ENCODE peak calls at places on chromosomes 5 and 9, in nine cellular contexts. L is left ventricle myocardium inferior; F is IMR-90; C is suprapubic skin; D is AG04450; B is CD4-positive, alpha-beta T cell; R is adrenal gland; A is PC-9; M is spleen. O is an unnamed sample.

GRCh38 chr5:158957196-158957595 is 142.5 kb downstream of the EBF1 start:
- DNase-seq in L (no peak), F (no peak), C (no peak), D (no peak), B (no peak), R (no peak), A (no peak), M (no peak), O (no peak)

GRCh38 chr9:71509054-71509453 is 259.3 kb downstream of the CEMIP2 start:
- DNase-seq in L (no peak), F (no peak), C (no peak), D (no peak), B (no peak), R (no peak), A (no peak), M (no peak), O (peak; percentile 51)

GRCh38 chr9:93259490-93260289 is 75.8 kb downstream of the WNK2 start:
- DNase-seq in L (no peak), F (no peak), C (peak; percentile 69), D (no peak), B (no peak), R (no peak), A (no peak), M (peak; percentile 50), O (no peak)

GRCh38 chr5:5798041-5798827 is 375.8 kb downstream of the ICE1 start:
- DNase-seq in L (no peak), F (no peak), C (no peak), D (no peak), B (no peak), R (no peak), A (no peak), M (no peak), O (no peak)

GRCh38 chr5:111697881-111698757 is 58.9 kb downstream of the NREP start:
- DNase-seq in L (no peak), F (peak; percentile 42), C (no peak), D (no peak), B (no peak), R (no peak), A (no peak), M (no peak), O (no peak)

GRCh38 chr5:41707853-41708603 is 162.2 kb downstream of the OXCT1 start:
- DNase-seq in L (no peak), F (peak; percentile 76), C (no peak), D (peak; percentile 51), B (no peak), R (no peak), A (no peak), M (no peak), O (peak; percentile 40)

GRCh38 chr9:69307446-69308216 is 17.4 kb upstream of the ENTREP1 start:
- DNase-seq in L (no peak), F (peak; percentile 55), C (no peak), D (peak; percentile 30), B (no peak), R (no peak), A (no peak), M (no peak), O (no peak)

GRCh38 chr5:57692582-57693487 is 210.2 kb upstream of the ACTBL2 start:
- DNase-seq in L (peak; percentile 56), F (peak; percentile 94), C (peak; percentile 80), D (peak; percentile 51), B (no peak), R (peak; percentile 91), A (peak; percentile 83), M (no peak), O (peak; percentile 93)

GRCh38 chr5:158198636-158199035 is 339.7 kb upstream of the CLINT1 start:
- DNase-seq in L (no peak), F (no peak), C (no peak), D (no peak), B (no peak), R (no peak), A (no peak), M (no peak), O (no peak)

GRCh38 chr9:105063665-105064247 is 135.8 kb upstream of the ABCA1 start:
- DNase-seq in L (no peak), F (peak; percentile 95), C (no peak), D (no peak), B (no peak), R (peak; percentile 44), A (peak; percentile 19), M (no peak), O (peak; percentile 95)

GRCh38 chr5:124289122-124289521 is 457.3 kb downstream of the ZNF608 start:
- DNase-seq in L (peak; percentile 68), F (no peak), C (no peak), D (no peak), B (no peak), R (peak; percentile 25), A (no peak), M (no peak), O (no peak)

GRCh38 chr5:93915142-93915553 is 173.7 kb upstream of the POU5F2 start:
- DNase-seq in L (no peak), F (peak; percentile 73), C (no peak), D (peak; percentile 18), B (no peak), R (no peak), A (no peak), M (no peak), O (no peak)

GRCh38 chr9:79731483-79731882 is 159.7 kb downstream of the TLE4 start:
- DNase-seq in L (no peak), F (no peak), C (no peak), D (no peak), B (no peak), R (no peak), A (no peak), M (no peak), O (peak; percentile 68)

GRCh38 chr9:137109250-137110146 is 5.0 kb downstream of the DPP7 start:
- DNase-seq in L (no peak), F (no peak), C (no peak), D (no peak), B (no peak), R (no peak), A (no peak), M (no peak), O (no peak)

GRCh38 chr5:6780802-6781391 is 67.7 kb downstream of the TENT4A start:
- DNase-seq in L (no peak), F (no peak), C (no peak), D (no peak), B (no peak), R (no peak), A (no peak), M (no peak), O (no peak)

GRCh38 chr9:17878810-17879370 is 300.0 kb downstream of the SH3GL2 start:
- DNase-seq in L (no peak), F (no peak), C (no peak), D (no peak), B (no peak), R (no peak), A (no peak), M (no peak), O (no peak)

GRCh38 chr9:136324501-136325300 is 2.6 kb upstream of the GPSM1 start:
- DNase-seq in L (peak; percentile 81), F (no peak), C (no peak), D (no peak), B (no peak), R (no peak), A (peak; percentile 37), M (no peak), O (no peak)

GRCh38 chr9:120569556-120569955 is 10.4 kb downstream of the CDK5RAP2 start:
- DNase-seq in L (no peak), F (peak; percentile 11), C (no peak), D (no peak), B (no peak), R (no peak), A (no peak), M (no peak), O (no peak)
- H3K27ac ChIP-seq in L (no peak overlapping the region), F (no peak overlapping the region), C (no peak overlapping the region), D (no peak overlapping the region), B (no peak overlapping the region), R (no peak overlapping the region), A (no peak overlapping the region), M (no peak overlapping the region), O (no peak overlapping the region)

GRCh38 chr5:120789918-120790714 is 326.0 kb downstream of the PRR16 start:
- DNase-seq in L (no peak), F (no peak), C (no peak), D (no peak), B (no peak), R (no peak), A (no peak), M (no peak), O (no peak)
- H3K27me3 ChIP-seq in L (no peaks in the 10 kb centered on the region), F (no peaks in the 10 kb centered on the region), C (no peaks in the 10 kb centered on the region), D (no peaks in the 10 kb centered on the region), B (no peaks in the 10 kb centered on the region), R (no peaks in the 10 kb centered on the region), A (no peaks in the 10 kb centered on the region), M (no peaks in the 10 kb centered on the region), O (no peaks in the 10 kb centered on the region)

DNA sequence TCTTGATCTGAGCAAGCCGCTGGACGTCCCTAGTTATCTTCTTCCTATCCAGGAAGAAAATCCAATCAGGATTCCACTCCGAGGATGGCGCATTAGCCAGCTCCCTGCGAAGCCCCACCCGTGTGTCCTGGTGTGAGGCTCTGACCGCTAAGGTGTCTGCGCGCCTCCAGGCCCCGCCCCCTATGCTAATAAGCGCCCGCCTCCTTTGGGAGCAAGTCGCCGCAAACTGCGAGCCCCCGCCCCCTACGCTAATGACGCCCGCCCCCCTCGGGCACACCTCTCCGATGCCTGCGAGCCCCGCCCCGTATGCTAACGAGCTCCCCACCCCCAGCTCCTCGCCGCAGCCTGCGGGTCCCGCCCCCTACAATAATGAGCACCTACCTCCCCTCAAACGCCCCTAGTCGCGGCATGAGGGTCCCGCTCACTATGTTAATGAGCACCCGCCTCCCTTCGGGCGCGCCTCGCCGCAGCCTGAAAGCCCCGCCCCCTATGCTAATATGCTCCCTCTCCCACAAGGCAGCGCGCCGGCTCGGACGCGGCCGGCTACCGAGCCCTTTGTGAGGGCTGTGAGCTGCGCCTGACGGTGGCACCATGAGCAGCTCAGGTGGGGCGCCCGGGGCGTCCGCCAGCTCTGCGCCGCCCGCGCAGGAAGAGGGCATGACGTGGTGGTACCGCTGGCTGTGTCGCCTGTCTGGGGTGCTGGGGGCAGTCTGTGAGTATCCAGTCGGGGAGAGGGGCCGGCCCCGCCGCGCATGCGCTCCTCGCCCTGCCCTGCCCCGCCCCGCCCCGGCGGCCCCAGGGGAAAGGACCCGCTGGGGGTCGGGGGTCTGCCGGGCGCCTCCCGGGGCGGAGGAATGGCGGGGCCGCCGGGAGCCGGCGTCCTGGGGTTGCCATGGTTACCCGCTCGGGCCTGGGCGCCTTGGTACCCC is at the start of gene CACFD1:
- DNase-seq in L (peak; percentile 97), F (peak; percentile 81), C (peak; percentile 98), D (peak; percentile 62), B (peak; percentile 91), R (peak; percentile 99), A (peak; percentile 98), M (peak; percentile 99), O (peak; percentile 89)
- H3K27ac ChIP-seq in L (peak within 1 kb of the TSS; percentile 95), F (peak within 1 kb of the TSS; percentile 73), C (peak within 1 kb of the TSS; percentile 88), D (no peak within 1 kb of the TSS), B (peak within 1 kb of the TSS; percentile 82), R (peak within 1 kb of the TSS; percentile 89), A (peak within 1 kb of the TSS; percentile 67), M (peak within 1 kb of the TSS; percentile 93), O (peak within 1 kb of the TSS; percentile 60)

DNA sequence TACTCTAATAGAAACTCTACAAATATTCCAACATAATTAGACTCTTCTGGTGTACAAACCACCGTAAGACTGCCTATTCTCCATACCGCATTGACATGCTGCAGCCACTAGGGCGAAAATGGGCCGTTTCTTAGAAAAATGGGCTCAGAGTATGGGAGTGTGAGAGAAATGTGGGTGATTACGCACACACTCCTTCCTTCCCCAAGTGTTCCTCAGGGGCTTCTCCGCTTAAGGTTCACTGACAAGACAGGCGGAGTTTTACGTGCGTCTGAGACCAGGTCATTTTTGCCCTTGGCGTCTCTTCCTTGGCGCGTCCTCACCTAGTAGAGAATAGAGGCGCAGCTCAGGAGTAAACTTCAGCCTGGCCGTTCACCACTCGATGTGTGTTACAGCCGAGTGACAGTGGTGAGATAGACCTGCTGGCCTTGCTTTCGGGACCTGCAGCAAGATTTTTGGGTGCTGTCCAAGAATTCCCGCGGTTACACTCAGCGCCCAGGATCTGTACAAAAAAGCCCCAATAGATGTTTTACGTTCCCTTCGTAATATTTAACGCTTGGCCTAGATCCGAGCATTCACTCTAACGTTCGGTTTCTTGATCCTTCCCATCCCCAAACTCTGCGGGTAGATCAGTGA is 1.8 kb upstream of the NTRK2 start:
- DNase-seq in L (peak; percentile 21), F (peak; percentile 12), C (no peak), D (no peak), B (no peak), R (no peak), A (no peak), M (no peak), O (peak; percentile 64)
- H3K27me3 ChIP-seq in L (peaks cover 67% of the 10 kb centered on the region), F (peaks cover 15% of the 10 kb centered on the region), C (peaks cover 17% of the 10 kb centered on the region), D (peaks cover 23% of the 10 kb centered on the region), B (peaks cover 45% of the 10 kb centered on the region), R (peaks cover 25% of the 10 kb centered on the region), A (peaks cover 7% of the 10 kb centered on the region), M (peaks cover 23% of the 10 kb centered on the region), O (peaks cover 30% of the 10 kb centered on the region)

O was measured in foreskin keratinocyte.